ENCODE peak calls at places on chromosomes 7 and 10, in seven cellular contexts. W, H, G, S, T, F and Z are unnamed samples.

GRCh38 chr10:33277135-33277536 is 57.3 kb downstream of the NRP1 start:
- DNase-seq in F (no peak), H (peak; percentile 52), T (no peak), S (no peak), G (no peak), W (no peak), Z (no peak)

GRCh38 chr10:23344251-23344841 is at the start of gene C10orf67:
- DNase-seq in G (no peak), W (no peak), H (peak; percentile 41), S (peak; percentile 15), F (no peak), T (peak; percentile 14), Z (peak; percentile 10)

GRCh38 chr7:151378496-151379192 is 31.2 kb downstream of the WDR86 start:
- DNase-seq in F (no peak), T (no peak), S (no peak), G (no peak), H (no peak), W (peak; percentile 13), Z (no peak)

GRCh38 chr7:87785368-87785995 is 90.7 kb downstream of the SLC25A40 start:
- DNase-seq in G (no peak), T (no peak), F (no peak), S (no peak), H (no peak), W (no peak), Z (no peak)

GRCh38 chr7:115910541-115911164 is 119.9 kb downstream of the TFEC start:
- DNase-seq in F (no peak), T (no peak), G (no peak), S (peak; percentile 10), W (peak; percentile 4), H (peak; percentile 49), Z (no peak)

GRCh38 chr7:51310131-51310583 is 6.5 kb downstream of the COBL start:
- DNase-seq in W (no peak), S (no peak), F (no peak), G (peak; percentile 67), T (no peak), H (no peak), Z (no peak)

GRCh38 chr7:79786187-79786586 is 332.7 kb upstream of the MAGI2 start:
- DNase-seq in W (no peak), F (no peak), H (no peak), S (peak; percentile 16), T (no peak), G (no peak), Z (no peak)

GRCh38 chr7:144728556-144728955 is 107.3 kb downstream of the TPK1 start:
- DNase-seq in F (no peak), H (no peak), T (no peak), S (no peak), G (no peak), W (no peak), Z (no peak)

GRCh38 chr7:76234931-76235441 is 33.3 kb downstream of the SRRM3 start:
- DNase-seq in H (peak; percentile 90), G (peak; percentile 90), W (peak; percentile 90), T (peak; percentile 66), F (no peak), S (peak; percentile 86), Z (peak; percentile 44)

DNA sequence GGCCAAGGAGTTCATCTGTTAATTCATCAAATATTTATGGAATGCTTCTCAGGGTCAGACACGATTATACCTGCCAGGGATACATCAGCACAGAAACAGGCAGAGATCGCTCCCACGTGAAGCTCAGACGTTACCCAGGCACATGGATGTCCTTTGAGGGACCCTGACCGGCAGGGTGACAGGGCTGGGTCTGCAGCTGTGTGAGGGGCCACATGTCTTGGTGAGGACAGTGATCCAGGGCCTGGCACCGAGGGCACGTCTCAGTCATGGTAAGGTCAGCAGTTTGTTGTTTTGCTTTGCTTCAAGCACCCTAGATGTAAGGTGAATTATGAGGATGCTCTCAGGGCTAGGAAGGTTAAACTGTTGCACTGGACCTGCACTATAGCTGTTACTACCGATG is 227.9 kb downstream of the WDR37 start:
- DNase-seq in W (no peak), S (no peak), G (peak; percentile 57), T (no peak), H (no peak), F (no peak), Z (no peak)
- TF ChIP-seq CTCF in W (no peak), S (no peak), G (no peak), T (no peak), H (no peak), F (no peak), Z (no peak)

DNA sequence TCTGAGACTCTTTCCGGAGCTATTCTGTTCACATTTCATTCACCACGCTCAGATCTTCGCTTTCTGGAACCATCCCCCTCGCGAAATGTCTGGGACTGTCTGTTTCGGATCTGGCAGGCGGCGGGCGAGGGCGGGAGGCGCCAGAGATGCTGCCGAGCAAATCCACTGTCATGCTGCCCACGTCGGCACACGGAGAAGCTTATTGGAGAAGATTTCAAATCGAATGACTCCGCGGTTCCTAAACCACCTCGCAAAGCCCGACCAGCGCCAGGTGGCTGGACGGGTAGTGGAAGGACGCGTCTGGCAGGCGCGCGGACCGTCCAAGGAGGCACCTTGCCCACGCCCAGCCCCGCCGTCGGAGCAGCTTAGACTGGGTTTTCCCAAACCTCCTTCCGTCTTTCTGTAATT is 1.6 kb upstream of the OSBPL3 start:
- DNase-seq in T (no peak), F (peak; percentile 76), S (peak; percentile 60), H (peak; percentile 39), W (peak; percentile 27), G (no peak), Z (peak; percentile 19)
- TF ChIP-seq CTCF in T (no peak), F (no peak), S (no peak), H (no peak), W (no peak), G (no peak), Z (no peak)

DNA sequence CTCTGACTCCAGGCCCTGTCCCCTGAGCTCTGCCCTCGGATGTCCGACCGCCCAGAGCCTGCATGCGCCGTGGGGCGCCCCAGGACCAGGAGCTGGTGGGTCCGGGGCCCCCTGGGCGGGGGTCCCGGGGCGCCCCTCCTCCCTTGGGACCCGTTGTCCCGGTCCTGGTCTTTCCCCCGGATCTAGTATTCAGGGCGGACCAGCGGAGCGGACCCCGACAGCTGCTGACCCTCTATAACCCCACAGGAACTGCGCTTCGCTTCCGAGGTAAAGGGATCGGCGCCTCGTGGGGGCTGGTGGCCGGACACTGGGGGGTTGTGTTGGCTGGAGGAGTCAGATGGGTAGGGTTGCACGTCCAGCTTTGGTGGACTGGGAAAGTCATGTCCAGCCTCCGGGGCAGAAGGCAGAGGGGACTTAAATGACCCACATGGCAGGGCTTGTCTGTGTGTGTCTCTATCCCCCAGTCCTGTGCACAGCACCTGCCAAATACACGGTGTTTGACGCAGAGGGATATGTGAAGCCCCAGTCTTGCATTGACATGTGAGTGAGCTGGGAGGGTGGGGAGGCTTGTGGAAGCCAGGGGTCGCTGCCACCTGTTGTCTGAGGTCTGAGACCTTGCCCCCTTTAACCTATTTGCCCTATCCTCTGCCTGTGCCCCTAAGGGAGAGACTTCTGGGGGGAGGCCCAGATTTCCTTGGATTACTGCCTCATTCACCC is 548 bp downstream of the MOSPD3 start:
- DNase-seq in H (no peak), T (peak; percentile 27), W (no peak), G (no peak), F (no peak), S (no peak), Z (no peak)
- TF ChIP-seq CTCF in H (peak; percentile 7), T (peak; percentile 22), W (no peak), G (peak; percentile 28), F (no peak), S (no peak), Z (no peak)

GRCh38 chr10:71520042-71520441 is 123.3 kb downstream of the CDH23 start:
- DNase-seq in G (no peak), W (no peak), S (no peak), H (no peak), F (no peak), T (no peak), Z (no peak)

GRCh38 chr10:71525102-71525501 is 128.4 kb downstream of the CDH23 start:
- DNase-seq in H (no peak), W (no peak), T (no peak), S (no peak), G (no peak), F (no peak), Z (no peak)

GRCh38 chr10:71521504-71522290 is 125.0 kb downstream of the CDH23 start:
- DNase-seq in T (no peak), W (no peak), G (no peak), S (no peak), H (no peak), F (no peak), Z (no peak)

GRCh38 chr10:71523756-71524155 is 127.0 kb downstream of the CDH23 start:
- DNase-seq in W (no peak), H (no peak), G (no peak), S (no peak), F (no peak), T (no peak), Z (no peak)

DNA sequence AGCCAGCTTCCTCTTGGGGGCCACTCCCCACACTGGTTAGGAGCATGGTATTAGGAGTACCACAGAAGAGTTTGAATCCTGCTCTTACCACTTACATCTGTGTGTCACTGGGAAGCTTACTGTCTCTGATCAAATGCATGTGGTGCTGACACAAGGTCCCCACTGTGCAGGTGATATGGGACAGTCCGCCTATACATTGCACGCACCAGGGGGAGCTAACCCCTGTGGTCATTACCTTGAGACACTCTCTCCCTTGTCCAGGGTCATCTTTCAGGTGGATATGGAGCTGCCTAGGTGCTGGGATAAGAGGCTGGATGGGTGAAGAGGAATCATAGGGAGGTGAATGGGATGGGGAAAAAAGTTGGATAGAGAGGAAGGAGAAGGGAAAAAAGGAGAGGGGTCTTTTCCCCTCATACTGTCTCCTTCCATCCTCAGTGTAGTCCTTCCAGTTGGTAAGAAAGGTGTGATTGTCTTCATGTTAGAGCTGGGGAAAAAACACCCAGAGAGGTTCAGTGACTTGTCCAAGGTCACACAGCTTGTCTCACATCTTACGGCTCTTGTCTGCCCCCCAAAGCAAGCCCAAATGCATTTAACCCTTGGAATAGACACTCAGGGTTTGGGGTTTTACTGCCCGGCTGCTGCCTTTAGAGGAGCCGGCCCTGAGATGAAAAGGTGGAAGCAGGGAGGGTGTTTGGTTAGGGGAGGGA is 125.9 kb downstream of the CDH23 start:
- DNase-seq in F (no peak), G (no peak), S (no peak), H (no peak), T (no peak), W (no peak), Z (no peak)
- TF ChIP-seq CTCF in F (no peak), G (no peak), S (no peak), H (no peak), T (peak; percentile 42), W (no peak), Z (no peak)

DNA sequence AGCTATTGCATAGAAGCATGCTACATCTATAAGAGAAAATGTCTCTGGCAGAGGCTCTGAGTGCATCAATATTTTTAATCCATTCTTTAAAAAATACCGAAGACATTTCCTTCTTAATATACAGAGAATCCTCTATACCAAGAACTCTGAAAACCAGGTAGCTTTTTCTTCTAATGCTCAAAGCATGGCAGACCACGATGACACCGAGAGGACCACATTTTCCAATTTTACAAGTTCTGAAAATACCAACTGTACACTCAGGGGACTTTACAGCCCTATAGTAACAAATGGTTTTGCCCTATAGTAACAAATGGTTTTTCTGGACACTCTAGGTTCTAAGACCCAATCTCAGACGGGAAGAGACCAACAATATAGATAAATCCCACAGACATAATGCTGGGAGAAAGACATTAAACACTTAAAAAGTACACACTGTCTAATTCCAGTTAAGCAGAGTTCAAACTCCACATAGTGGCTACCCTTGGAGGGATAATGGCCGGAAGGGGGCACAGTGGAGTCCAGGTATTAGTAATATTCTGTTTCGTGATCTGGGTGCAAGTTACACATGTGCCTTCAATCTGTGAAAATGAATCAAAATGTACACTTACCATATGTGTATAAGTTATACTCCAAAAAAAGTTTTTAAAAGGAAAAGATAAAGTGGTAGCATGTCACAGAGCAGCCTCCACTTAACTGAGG is 26.2 kb downstream of the CCDC6 start:
- DNase-seq in T (no peak), G (no peak), W (no peak), H (no peak), F (no peak), S (no peak), Z (no peak)
- TF ChIP-seq CTCF in T (no peak), G (no peak), W (peak; percentile 24), H (no peak), F (no peak), S (no peak), Z (no peak)